ENCODE peak calls at places on chromosome 12, in nine cellular contexts. R is Peyer's patch, W is glutamatergic neuron, H is GM12865, P is Kasumi-1, Z is esophagus squamous epithelium, N is iPS DF 6.9, F is activated B cell treated with CpG ODN at 0.5 μM for 24 hours, U is T follicular helper cell. A is an unnamed sample.
A peak's percentile ranks its signal among the peaks of the same experiment; 100 is the strongest.

GRCh38 chr12:63915105-63915830 is 70.8 kb downstream of the SRGAP1 start:
- DNase-seq in U (no peak), F (no peak), P (no peak), W (no peak), H (no peak), N (no peak), R (no peak), Z (no peak), A (no peak)

GRCh38 chr12:62113366-62114011 is 146.7 kb upstream of the USP15 start:
- DNase-seq in U (no peak), H (no peak), F (no peak), R (no peak), Z (no peak), W (no peak), N (no peak), P (no peak), A (no peak)

GRCh38 chr12:130978785-130979184 is 25.1 kb downstream of the ADGRD1 start:
- DNase-seq in P (no peak), N (no peak), Z (no peak), U (no peak), R (no peak), F (no peak), W (no peak), H (no peak), A (no peak)

GRCh38 chr12:121753844-121754264 is 39.6 kb downstream of the RHOF start:
- DNase-seq in F (no peak), H (no peak), Z (no peak), R (no peak), P (no peak), N (no peak), W (no peak), U (no peak), A (no peak)

GRCh38 chr12:26124491-26125450 is at the start of gene BHLHE41:
- DNase-seq in W (peak; percentile 62), U (no peak), H (peak; percentile 34), R (peak; percentile 89), Z (peak; percentile 21), N (no peak), P (no peak), F (peak; percentile 49), A (peak; percentile 46)

GRCh38 chr12:109740694-109741245 is 27.1 kb downstream of the FAM222A start:
- DNase-seq in F (no peak), N (no peak), W (peak; percentile 10), P (no peak), R (peak; percentile 28), Z (no peak), U (no peak), H (no peak), A (no peak)

GRCh38 chr12:65464930-65465329 is 186.4 kb downstream of the MSRB3 start:
- DNase-seq in P (no peak), U (no peak), W (no peak), N (no peak), Z (no peak), R (no peak), H (no peak), F (no peak), A (no peak)

GRCh38 chr12:96036765-96037455 is 1.5 kb upstream of the LTA4H start:
- DNase-seq in P (no peak), U (no peak), F (no peak), W (no peak), R (no peak), Z (no peak), N (no peak), H (no peak), A (no peak)

GRCh38 chr12:113609692-113610469 is 138.2 kb upstream of the LHX5 start:
- DNase-seq in F (no peak), P (no peak), W (peak; percentile 27), U (no peak), Z (no peak), N (peak; percentile 48), H (no peak), R (no peak), A (no peak)

GRCh38 chr12:89756638-89757321 is 48.1 kb upstream of the ATP2B1 start:
- DNase-seq in P (peak; percentile 99), W (no peak), F (no peak), Z (no peak), N (no peak), H (peak; percentile 94), R (no peak), U (no peak), A (peak; percentile 55)

GRCh38 chr12:94180558-94181296 is 32.4 kb downstream of the PLXNC1 start:
- DNase-seq in U (no peak), F (no peak), N (no peak), W (no peak), P (peak; percentile 76), H (no peak), Z (no peak), R (no peak), A (no peak)

GRCh38 chr12:65867428-65867827 is 43.1 kb downstream of the HMGA2 start:
- DNase-seq in R (no peak), U (no peak), H (no peak), P (no peak), N (no peak), F (no peak), W (no peak), Z (no peak), A (no peak)

GRCh38 chr12:70213707-70214106 is 29.5 kb upstream of the CNOT2 start:
- DNase-seq in P (no peak), F (no peak), W (no peak), N (no peak), R (no peak), Z (no peak), U (no peak), H (no peak), A (peak; percentile 58)

GRCh38 chr12:95766356-95767019 is 24.1 kb downstream of the NTN4 start:
- DNase-seq in R (no peak), U (no peak), Z (no peak), P (no peak), W (no peak), H (no peak), N (no peak), F (no peak), A (no peak)

GRCh38 chr12:101927042-101927441 is 49.7 kb downstream of the DRAM1 start:
- DNase-seq in Z (no peak), H (no peak), N (no peak), W (no peak), P (no peak), R (no peak), F (no peak), U (no peak), A (no peak)

GRCh38 chr12:22272596-22272995 is 61.9 kb downstream of the ST8SIA1 start:
- DNase-seq in R (no peak), U (no peak), H (no peak), Z (no peak), W (no peak), P (no peak), N (no peak), F (no peak), A (no peak)

GRCh38 chr12:49984476-49984890 is 11.7 kb downstream of the AQP6 start:
- DNase-seq in W (peak; percentile 51), Z (no peak), F (no peak), N (no peak), P (no peak), H (no peak), R (no peak), U (no peak), A (no peak)

GRCh38 chr12:88036368-88036965 is 7.3 kb upstream of the C12orf50 start:
- DNase-seq in R (no peak), W (no peak), N (no peak), P (no peak), Z (no peak), U (no peak), F (no peak), H (no peak), A (peak; percentile 48)

GRCh38 chr12:24270965-24271364 is 321.5 kb upstream of the SOX5 start:
- DNase-seq in H (no peak), P (no peak), Z (no peak), N (no peak), U (no peak), W (no peak), F (no peak), R (no peak), A (no peak)

GRCh38 chr12:3658327-3659163 is 94.4 kb downstream of the CRACR2A start:
- DNase-seq in N (peak; percentile 47), U (peak; percentile 11), P (peak; percentile 4), Z (no peak), W (peak; percentile 64), R (peak; percentile 57), H (peak; percentile 26), F (no peak), A (peak; percentile 79)

GRCh38 chr12:56715798-56716197 is 9.3 kb downstream of the NACA start:
- DNase-seq in H (no peak), N (no peak), P (no peak), F (no peak), W (no peak), Z (no peak), U (no peak), R (peak; percentile 27), A (no peak)

GRCh38 chr12:131363416-131363815 is 347.5 kb upstream of the SFSWAP start:
- DNase-seq in P (no peak), N (no peak), Z (no peak), H (no peak), W (no peak), R (no peak), U (no peak), F (no peak), A (no peak)

GRCh38 chr12:9096563-9097176 is 19.0 kb downstream of the A2M start:
- DNase-seq in Z (no peak), N (no peak), P (no peak), F (no peak), R (no peak), W (no peak), U (no peak), H (no peak), A (no peak)

GRCh38 chr12:89111964-89112363 is 240.3 kb downstream of the DUSP6 start:
- DNase-seq in H (no peak), W (no peak), P (no peak), U (no peak), N (no peak), R (no peak), Z (no peak), F (no peak), A (no peak)

GRCh38 chr12:49763006-49763591 is 21.7 kb downstream of the TMBIM6 start:
- DNase-seq in R (peak; percentile 92), U (peak; percentile 75), W (peak; percentile 88), Z (no peak), F (peak; percentile 59), P (peak; percentile 72), H (peak; percentile 76), N (peak; percentile 55), A (peak; percentile 87)

GRCh38 chr12:68080577-68080976 is 79.0 kb downstream of the IFNG start:
- DNase-seq in F (no peak), Z (no peak), P (no peak), H (peak; percentile 48), N (no peak), W (no peak), R (no peak), U (no peak), A (no peak)

GRCh38 chr12:3551386-3551785 is 60.4 kb downstream of the PRMT8 start:
- DNase-seq in H (no peak), W (no peak), F (no peak), P (no peak), Z (no peak), U (no peak), R (no peak), N (no peak), A (no peak)

GRCh38 chr12:75042125-75042524 is 167.5 kb downstream of the KCNC2 start:
- DNase-seq in U (no peak), W (no peak), F (no peak), N (no peak), P (no peak), H (no peak), R (no peak), Z (no peak), A (no peak)

GRCh38 chr12:20489645-20490044 is 121.3 kb downstream of the PDE3A start:
- DNase-seq in R (no peak), H (no peak), F (no peak), U (no peak), Z (no peak), W (no peak), P (no peak), N (no peak), A (no peak)

GRCh38 chr12:48390026-48390425 is 39.3 kb upstream of the ZNF641 start:
- DNase-seq in P (no peak), R (no peak), H (no peak), N (no peak), W (no peak), Z (no peak), U (no peak), F (no peak), A (no peak)

GRCh38 chr12:46629331-46630229 is 196.2 kb downstream of the SLC38A4 start:
- DNase-seq in U (no peak), N (no peak), P (no peak), R (no peak), Z (no peak), H (no peak), W (no peak), F (no peak), A (no peak)